ENCODE peak calls at places on chromosome 21, in nine cellular contexts. H is heart right ventricle, G is pancreas, V is GM20000, C is kidney epithelial cell, F is WTC11, Z is foreskin fibroblast, Q is astrocyte of the spinal cord, I is neural crest cell. L is an unnamed sample.
A peak's percentile ranks its signal among the peaks of the same experiment; 100 is the strongest.

GRCh38 chr21:35416866-35417453 is 367.9 kb upstream of the RUNX1 start:
- DNase-seq in H (no peak), G (no peak), V (no peak), C (no peak), F (no peak), Z (no peak), Q (no peak), I (no peak), L (no peak)

GRCh38 chr21:17387030-17387617 is 125.7 kb upstream of the CXADR start:
- DNase-seq in H (peak; percentile 47), G (peak; percentile 11), V (peak; percentile 60), C (no peak), F (peak; percentile 14), Z (peak; percentile 20), Q (peak; percentile 76), I (peak; percentile 59), L (peak; percentile 14)

GRCh38 chr21:39484711-39485264 is 33.0 kb downstream of the SH3BGR start:
- DNase-seq in H (no peak), G (no peak), V (no peak), C (no peak), F (no peak), Z (no peak), Q (no peak), I (no peak), L (peak; percentile 15)

GRCh38 chr21:45384656-45385548 is 20.1 kb upstream of the COL18A1 start:
- DNase-seq in H (no peak), G (no peak), V (no peak), C (no peak), F (no peak), Z (no peak), Q (no peak), I (no peak), L (no peak)

GRCh38 chr21:19565587-19565986 is 1162.0 kb upstream of the TMPRSS15 start:
- DNase-seq in H (no peak), G (no peak), V (no peak), C (no peak), F (no peak), Z (no peak), Q (no peak), I (no peak), L (no peak)

GRCh38 chr21:46194374-46195334 is 10.4 kb upstream of the SPATC1L start:
- DNase-seq in H (no peak), G (no peak), V (no peak), C (no peak), F (peak; percentile 7), Z (no peak), Q (no peak), I (no peak), L (no peak)

GRCh38 chr21:45167796-45168222 is 93.4 kb downstream of the ADARB1 start:
- DNase-seq in H (no peak), G (no peak), V (no peak), C (no peak), F (no peak), Z (peak; percentile 9), Q (peak; percentile 62), I (no peak), L (peak; percentile 34)

GRCh38 chr21:16169102-16169511 is 439.3 kb downstream of the USP25 start:
- DNase-seq in H (no peak), G (no peak), V (no peak), C (no peak), F (no peak), Z (no peak), Q (peak; percentile 51), I (no peak), L (peak; percentile 7)

GRCh38 chr21:31180256-31181088 is 142.2 kb upstream of the KRTAP19-8 start:
- DNase-seq in H (no peak), G (no peak), V (peak; percentile 49), C (no peak), F (no peak), Z (no peak), Q (peak; percentile 55), I (peak; percentile 14), L (no peak)

GRCh38 chr21:37800122-37800455 is 116.2 kb downstream of the KCNJ6 start:
- DNase-seq in H (no peak), G (no peak), V (no peak), C (no peak), F (no peak), Z (no peak), Q (no peak), I (no peak), L (no peak)
- TF ChIP-seq CTCF in H (no peak), G (no peak), V (no peak), C (no peak), F (no peak), Z (no peak), Q (no peak), I (no peak), L (no peak)

GRCh38 chr21:20661745-20662470 is 336.3 kb upstream of the NCAM2 start:
- DNase-seq in H (no peak), G (no peak), V (no peak), C (no peak), F (no peak), Z (no peak), Q (peak; percentile 6), I (no peak), L (no peak)

GRCh38 chr21:20661221-20661620 is 337.0 kb upstream of the NCAM2 start:
- DNase-seq in H (no peak), G (no peak), V (no peak), C (no peak), F (no peak), Z (no peak), Q (no peak), I (no peak), L (no peak)

DNA sequence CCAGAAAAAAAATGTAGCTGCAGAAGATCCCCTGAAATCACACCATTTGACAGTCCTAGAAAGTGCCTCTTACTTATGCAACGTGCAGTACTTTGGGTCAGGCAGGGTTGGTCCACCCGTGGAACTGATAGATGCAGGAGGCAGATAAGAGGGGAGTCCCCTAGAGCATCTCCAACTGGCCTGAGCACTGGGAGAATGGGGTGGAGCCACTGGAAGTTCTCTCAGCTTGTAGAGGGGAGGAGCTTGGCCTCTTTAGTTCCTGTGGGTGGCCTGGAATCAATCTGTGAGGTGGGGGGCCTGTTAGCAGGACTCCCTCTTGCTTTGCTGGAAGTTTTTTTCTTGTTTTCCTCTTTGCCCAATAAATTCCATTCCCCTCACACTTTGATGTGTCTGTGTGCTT is 335.7 kb upstream of the NCAM2 start:
- DNase-seq in H (no peak), G (no peak), V (no peak), C (no peak), F (peak; percentile 39), Z (no peak), Q (no peak), I (no peak), L (no peak)
- TF ChIP-seq CTCF in H (no peak), G (no peak), V (no peak), C (no peak), F (no peak), Z (no peak), Q (no peak), I (no peak), L (no peak)

GRCh38 chr21:43659136-43660000 is at the start of the genes HSF2BP and RRP1B:
- DNase-seq in H (peak; percentile 76), G (peak; percentile 76), V (peak; percentile 97), C (no peak), F (peak; percentile 80), Z (peak; percentile 85), Q (peak; percentile 79), I (peak; percentile 72), L (no peak)
- TF ChIP-seq CTCF in H (no peak), G (no peak), V (no peak), C (no peak), F (no peak), Z (no peak), Q (no peak), I (peak; percentile 30), L (no peak)

GRCh38 chr21:42337830-42338729 is 12.7 kb downstream of the TFF2 start:
- DNase-seq in H (peak; percentile 53), G (peak; percentile 57), V (peak; percentile 71), C (peak; percentile 69), F (peak; percentile 90), Z (peak; percentile 1), Q (peak; percentile 29), I (peak; percentile 65), L (peak; percentile 4)
- TF ChIP-seq CTCF in H (peak; percentile 57), G (peak; percentile 47), V (peak; percentile 67), C (peak; percentile 81), F (peak; percentile 52), Z (peak; percentile 30), Q (peak; percentile 72), I (peak; percentile 69), L (peak; percentile 56)

GRCh38 chr21:42258150-42258884 is 39.4 kb downstream of the ABCG1 start:
- DNase-seq in H (peak; percentile 65), G (peak; percentile 53), V (peak; percentile 88), C (no peak), F (peak; percentile 86), Z (peak; percentile 25), Q (peak; percentile 16), I (peak; percentile 70), L (peak; percentile 7)

GRCh38 chr21:42257091-42257760 is 38.3 kb downstream of the ABCG1 start:
- DNase-seq in H (no peak), G (no peak), V (no peak), C (no peak), F (no peak), Z (no peak), Q (no peak), I (no peak), L (no peak)

GRCh38 chr21:42256316-42256715 is 37.4 kb downstream of the ABCG1 start:
- DNase-seq in H (no peak), G (no peak), V (no peak), C (no peak), F (no peak), Z (no peak), Q (no peak), I (no peak), L (no peak)

GRCh38 chr21:42260121-42260520 is 41.2 kb downstream of the ABCG1 start:
- DNase-seq in H (no peak), G (no peak), V (no peak), C (no peak), F (no peak), Z (no peak), Q (no peak), I (no peak), L (no peak)

DNA sequence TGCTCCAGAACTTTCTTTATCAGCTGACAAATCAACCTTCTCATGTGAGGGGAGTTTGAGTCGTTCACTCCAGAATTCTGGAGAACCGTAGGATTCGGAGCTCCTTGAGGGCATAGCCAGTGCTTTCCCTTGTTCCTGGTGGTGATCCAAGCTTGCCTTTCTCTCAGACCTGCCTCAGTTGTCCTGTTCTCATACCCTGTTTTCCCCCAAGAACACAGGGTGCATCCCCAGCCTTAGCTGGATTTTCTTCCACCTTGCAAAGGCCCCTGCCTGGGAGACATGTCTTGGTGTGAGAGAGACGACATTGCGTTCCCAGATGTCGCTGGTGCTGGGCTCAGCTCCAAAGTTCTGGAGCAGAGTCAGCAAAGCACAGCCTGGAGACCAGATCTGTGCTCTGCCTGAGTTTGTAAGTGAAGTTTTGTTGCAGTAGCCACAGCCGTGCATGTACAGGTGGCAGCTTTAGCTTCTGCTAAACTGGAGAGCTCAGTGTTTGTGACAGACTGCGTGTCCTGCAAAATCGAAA is 40.0 kb downstream of the ABCG1 start:
- DNase-seq in H (peak; percentile 41), G (no peak), V (no peak), C (no peak), F (no peak), Z (no peak), Q (no peak), I (no peak), L (no peak)
- TF ChIP-seq CTCF in H (no peak), G (no peak), V (no peak), C (no peak), F (no peak), Z (no peak), Q (no peak), I (peak; percentile 23), L (no peak)

L was measured in AG09319.